ENCODE peak calls at places on chromosomes 2 and 18, in six cellular contexts. T is psoas muscle, X is ovary, B is IMR-90, H is HCT116, Q is tibial nerve. M is an unnamed sample. For H3K36me3 and H3K4me1, the result is how much of the 10 kb centered on the place peaks cover.

GRCh38 chr2:13596233-13596632 is 879.5 kb downstream of the TRIB2 start:
- DNase-seq in T (no peak), X (no peak), B (no peak), H (no peak), Q (no peak), M (no peak)

GRCh38 chr18:11105463-11105862 is 43.9 kb downstream of the PIEZO2 start:
- DNase-seq in T (no peak), X (no peak), B (no peak), H (no peak), Q (no peak), M (no peak)

GRCh38 chr18:42030586-42031182 is 75.7 kb downstream of the PIK3C3 start:
- DNase-seq in T (no peak), X (no peak), B (peak), H (no peak), Q (no peak), M (no peak)

GRCh38 chr18:72895548-72895947 is 27.8 kb upstream of the NETO1 start:
- DNase-seq in T (no peak), X (no peak), B (no peak), H (no peak), Q (no peak), M (no peak)

GRCh38 chr2:143481728-143482127 is 352.5 kb downstream of the ARHGAP15 start:
- DNase-seq in T (no peak), X (no peak), B (no peak), H (no peak), Q (no peak), M (no peak)

GRCh38 chr2:23705771-23706612 is 220.9 kb downstream of the ATAD2B start:
- DNase-seq in T (no peak), X (no peak), B (no peak), H (no peak), Q (peak), M (no peak)

GRCh38 chr2:158214431-158214830 is 112.8 kb downstream of the UPP2 start:
- DNase-seq in T (no peak), X (no peak), B (no peak), H (no peak), Q (peak), M (no peak)

GRCh38 chr2:234178309-234179030 is 128.0 kb downstream of the SPP2 start:
- DNase-seq in T (no peak), X (no peak), B (peak), H (no peak), Q (no peak), M (no peak)

GRCh38 chr18:31609886-31610646 is 18.4 kb downstream of the TTR start:
- DNase-seq in T (no peak), X (no peak), B (no peak), H (no peak), Q (no peak), M (no peak)

GRCh38 chr2:48189552-48190228 is 283.4 kb upstream of the FBXO11 start:
- DNase-seq in T (peak), X (no peak), B (no peak), H (no peak), Q (peak), M (no peak)

GRCh38 chr2:62293490-62294212 is 97.7 kb downstream of the B3GNT2 start:
- DNase-seq in T (peak), X (peak), B (no peak), H (no peak), Q (peak), M (peak)

GRCh38 chr2:22788749-22789148 is 596.2 kb upstream of the KLHL29 start:
- DNase-seq in T (no peak), X (no peak), B (no peak), H (no peak), Q (no peak), M (no peak)

GRCh38 chr18:62085766-62086165 is 101.1 kb downstream of the PIGN start:
- DNase-seq in T (no peak), X (no peak), B (peak), H (no peak), Q (no peak), M (no peak)

GRCh38 chr2:47074691-47075090 is 80.4 kb downstream of the STPG4 start:
- DNase-seq in T (no peak), X (peak), B (no peak), H (no peak), Q (no peak), M (no peak)

GRCh38 chr2:219916261-219916660 is 288.8 kb downstream of the SLC4A3 start:
- DNase-seq in T (no peak), X (no peak), B (no peak), H (no peak), Q (no peak), M (no peak)

GRCh38 chr2:15919716-15920444 is 20.5 kb upstream of the MYCN start:
- DNase-seq in T (no peak), X (no peak), B (no peak), H (no peak), Q (no peak), M (no peak)

GRCh38 chr2:160375037-160375436 is 118.6 kb downstream of the RBMS1 start:
- DNase-seq in T (no peak), X (no peak), B (peak), H (no peak), Q (no peak), M (no peak)

GRCh38 chr2:28606986-28607441 is 111.2 kb downstream of the PLB1 start:
- DNase-seq in T (peak), X (peak), B (peak), H (no peak), Q (no peak), M (no peak)

GRCh38 chr2:186889291-186889886 is 40.4 kb upstream of the ZSWIM2 start:
- DNase-seq in T (no peak), X (no peak), B (no peak), H (no peak), Q (no peak), M (no peak)

GRCh38 chr2:196046123-196046917 is 22.3 kb downstream of the DNAH7 start:
- DNase-seq in T (no peak), X (no peak), B (peak), H (no peak), Q (no peak), M (no peak)

GRCh38 chr2:233088598-233089345 is 28.6 kb downstream of the INPP5D start:
- DNase-seq in T (no peak), X (no peak), B (no peak), H (no peak), Q (no peak), M (no peak)

GRCh38 chr18:22550861-22551260 is 133.1 kb upstream of the CTAGE1 start:
- DNase-seq in T (no peak), X (no peak), B (no peak), H (no peak), Q (no peak), M (no peak)

GRCh38 chr2:47086054-47086471 is 69.0 kb downstream of the STPG4 start:
- DNase-seq in T (no peak), X (no peak), B (no peak), H (no peak), Q (no peak), M (no peak)

DNA sequence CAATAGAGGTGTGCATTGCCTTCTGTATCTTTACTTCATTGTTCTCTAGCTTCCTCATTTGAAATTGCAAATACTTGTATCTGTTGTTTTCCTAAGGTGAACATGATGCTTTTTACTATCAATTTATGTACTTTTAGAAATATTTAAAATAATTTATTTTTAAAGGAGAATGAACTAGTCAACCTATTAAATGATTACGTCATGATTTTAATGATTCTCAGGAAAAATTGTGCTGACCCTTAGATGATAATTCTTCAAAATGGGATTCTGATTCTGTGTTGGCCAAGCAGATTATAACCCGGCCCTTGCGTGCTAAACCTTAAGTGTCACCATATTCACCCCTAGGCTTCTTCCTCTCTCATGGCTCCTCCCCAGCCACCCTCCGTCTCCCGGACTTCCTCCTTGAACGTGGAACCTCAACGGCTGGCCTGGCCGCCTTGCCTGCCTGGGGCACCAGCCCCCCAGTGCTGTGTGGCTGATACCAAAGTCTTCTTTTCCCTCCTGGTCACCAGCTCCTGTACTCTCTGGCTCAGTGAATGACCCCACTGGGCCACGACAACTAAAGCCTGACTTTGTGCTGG is 292.0 kb downstream of the GBX2 start:
- DNase-seq in T (no peak), X (no peak), B (no peak), H (no peak), Q (no peak), M (no peak)
- H3K36me3 ChIP-seq in T (under half), X (under half), B (under half), H (under half), Q (under half), M (under half)

DNA sequence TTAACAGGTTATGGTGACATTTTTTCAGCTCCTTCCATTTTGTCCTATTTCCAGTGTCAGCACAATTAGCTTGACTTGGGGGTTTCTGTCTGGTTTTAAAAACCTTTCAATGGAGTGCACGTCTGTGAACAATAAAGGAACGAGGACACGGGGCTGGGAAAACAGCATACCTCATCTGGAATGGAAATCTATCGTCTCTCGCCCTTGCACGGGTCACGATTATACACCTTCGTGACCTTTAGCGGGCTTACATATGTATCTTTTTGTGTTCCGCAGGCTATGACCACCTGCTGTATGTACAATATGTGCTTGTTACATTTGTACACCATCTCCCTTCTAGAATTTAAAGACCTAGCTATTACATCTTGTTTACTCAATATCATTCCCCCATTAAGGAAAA is 2.3 kb upstream of the ZNF532 start:
- DNase-seq in T (no peak), X (no peak), B (no peak), H (no peak), Q (no peak), M (no peak)
- H3K4me1 ChIP-seq in T (half or more), X (under half), B (under half), H (under half), Q (under half), M (half or more)

GRCh38 chr18:63344263-63344662 is 22.7 kb downstream of the KDSR start:
- DNase-seq in T (no peak), X (no peak), B (no peak), H (no peak), Q (no peak), M (no peak)

GRCh38 chr18:63336366-63337099 is 17.0 kb upstream of the BCL2 start:
- DNase-seq in T (no peak), X (no peak), B (peak), H (peak), Q (no peak), M (no peak)

GRCh38 chr18:63344918-63345317 is 22.1 kb downstream of the KDSR start:
- DNase-seq in T (no peak), X (no peak), B (no peak), H (no peak), Q (no peak), M (no peak)

GRCh38 chr18:63342206-63342605 is 22.6 kb upstream of the BCL2 start:
- DNase-seq in T (no peak), X (no peak), B (peak), H (no peak), Q (peak), M (no peak)

GRCh38 chr18:63339920-63340484 is 20.4 kb upstream of the BCL2 start:
- DNase-seq in T (no peak), X (no peak), B (peak), H (peak), Q (peak), M (no peak)
- TF ChIP-seq CTCF in T (peak), X (no peak), B (peak), H (peak), Q (peak), M (peak)

GRCh38 chr2:230471074-230471473 is 55.1 kb downstream of the SP100 start:
- DNase-seq in T (no peak), X (no peak), B (no peak), H (no peak), Q (no peak), M (no peak)
- H3K36me3 ChIP-seq in T (half or more), X (under half), B (under half), H (under half), Q (under half), M (half or more)

GRCh38 chr18:79607361-79607930 is 72.2 kb upstream of the CTDP1 start:
- DNase-seq in T (peak), X (peak), B (no peak), H (no peak), Q (no peak), M (peak)
- H3K4me1 ChIP-seq in T (under half), X (under half), B (under half), H (under half), Q (under half), M (under half)